ENCODE peak calls at places on chromosomes 1 and 21, in nine cellular contexts. One of them, this sample, is unnamed.

GRCh38 chr21:46549650-46550049 is 55.2 kb downstream of the S100B start:
- DNase-seq in retinal pigment epithelial cell: no peak
- DNase-seq in lower leg skin: no peak
- DNase-seq in cardiac fibroblast: no peak
- DNase-seq in RWPE1: no peak
- DNase-seq in ascending aorta: no peak
- DNase-seq in GM10248: no peak
- DNase-seq in H1: no peak
- DNase-seq in PC-9: no peak
- DNase-seq in this sample: no peak

GRCh38 chr1:234242091-234242490 is 131.2 kb upstream of the COA6 start:
- DNase-seq in cardiac fibroblast: no peak
- DNase-seq in lower leg skin: peak
- DNase-seq in retinal pigment epithelial cell: no peak
- DNase-seq in RWPE1: no peak
- DNase-seq in GM10248: no peak
- DNase-seq in H1: no peak
- DNase-seq in PC-9: no peak
- DNase-seq in ascending aorta: no peak
- DNase-seq in this sample: no peak

GRCh38 chr1:22365331-22366295 is 86.0 kb upstream of the ZBTB40 start:
- DNase-seq in RWPE1: no peak
- DNase-seq in cardiac fibroblast: peak
- DNase-seq in ascending aorta: no peak
- DNase-seq in H1: no peak
- DNase-seq in GM10248: no peak
- DNase-seq in PC-9: no peak
- DNase-seq in lower leg skin: no peak
- DNase-seq in retinal pigment epithelial cell: no peak
- DNase-seq in this sample: no peak

GRCh38 chr1:5419501-5419900 is 572.7 kb downstream of the NPHP4 start:
- DNase-seq in lower leg skin: no peak
- DNase-seq in PC-9: no peak
- DNase-seq in GM10248: no peak
- DNase-seq in RWPE1: no peak
- DNase-seq in H1: no peak
- DNase-seq in retinal pigment epithelial cell: no peak
- DNase-seq in cardiac fibroblast: no peak
- DNase-seq in ascending aorta: no peak
- DNase-seq in this sample: no peak

GRCh38 chr1:47725000-47725731 is 272.0 kb downstream of the TRABD2B start:
- DNase-seq in lower leg skin: peak
- DNase-seq in GM10248: no peak
- DNase-seq in ascending aorta: no peak
- DNase-seq in H1: no peak
- DNase-seq in PC-9: no peak
- DNase-seq in retinal pigment epithelial cell: no peak
- DNase-seq in cardiac fibroblast: no peak
- DNase-seq in RWPE1: no peak
- DNase-seq in this sample: no peak

GRCh38 chr1:4792565-4792964 is 138.2 kb downstream of the AJAP1 start:
- DNase-seq in retinal pigment epithelial cell: no peak
- DNase-seq in RWPE1: no peak
- DNase-seq in H1: no peak
- DNase-seq in ascending aorta: no peak
- DNase-seq in cardiac fibroblast: no peak
- DNase-seq in PC-9: no peak
- DNase-seq in GM10248: no peak
- DNase-seq in lower leg skin: peak
- DNase-seq in this sample: no peak

GRCh38 chr1:6104631-6105030 is 58.9 kb downstream of the KCNAB2 start:
- DNase-seq in GM10248: no peak
- DNase-seq in H1: no peak
- DNase-seq in PC-9: no peak
- DNase-seq in cardiac fibroblast: no peak
- DNase-seq in RWPE1: no peak
- DNase-seq in retinal pigment epithelial cell: no peak
- DNase-seq in lower leg skin: no peak
- DNase-seq in ascending aorta: no peak
- DNase-seq in this sample: no peak

GRCh38 chr1:91803847-91804545 is 82.0 kb downstream of the TGFBR3 start:
- DNase-seq in ascending aorta: no peak
- DNase-seq in H1: no peak
- DNase-seq in cardiac fibroblast: peak
- DNase-seq in GM10248: peak
- DNase-seq in lower leg skin: peak
- DNase-seq in PC-9: peak
- DNase-seq in RWPE1: peak
- DNase-seq in retinal pigment epithelial cell: no peak
- DNase-seq in this sample: no peak

DNA sequence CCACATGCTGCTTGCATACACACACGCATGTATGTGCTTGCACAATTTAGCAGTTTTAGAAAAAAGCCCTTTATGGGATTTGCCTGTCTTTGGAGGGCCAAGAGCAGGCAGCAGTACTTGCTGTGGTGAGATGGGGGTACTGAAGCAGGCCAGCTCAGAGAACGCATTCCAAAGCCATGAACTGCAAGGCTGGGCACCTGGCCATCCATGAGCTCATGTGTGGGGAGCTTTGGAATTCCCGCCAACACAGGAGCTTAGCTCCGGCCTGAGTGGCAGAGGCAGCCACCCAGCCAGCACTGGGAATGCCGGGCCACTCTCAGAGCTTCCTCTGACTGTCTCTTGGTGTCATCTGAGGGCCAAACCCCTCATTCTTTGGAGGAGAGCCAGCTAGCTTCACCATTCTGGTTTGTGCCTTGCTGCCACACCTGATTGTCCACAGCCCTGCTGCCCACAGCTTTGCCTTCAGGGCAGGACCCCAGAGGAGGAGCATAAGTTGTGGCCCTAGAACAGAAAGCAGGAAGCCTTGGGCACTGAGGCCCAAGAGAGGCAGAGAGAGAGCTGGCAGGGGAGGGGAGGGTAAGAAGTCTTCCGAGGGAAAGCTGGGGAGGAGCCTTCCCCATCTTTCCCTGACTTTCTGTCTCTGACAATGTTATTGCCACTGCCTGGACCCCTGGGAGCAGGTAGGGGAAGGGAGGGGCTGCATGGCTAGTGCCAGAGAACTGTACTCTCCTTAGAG is 92.1 kb upstream of the POU3F1 start:
- DNase-seq in PC-9: peak
- DNase-seq in GM10248: peak
- DNase-seq in H1: no peak
- DNase-seq in retinal pigment epithelial cell: peak
- DNase-seq in cardiac fibroblast: peak
- DNase-seq in RWPE1: peak
- DNase-seq in ascending aorta: peak
- DNase-seq in lower leg skin: peak
- DNase-seq in this sample: no peak
- TF ChIP-seq CTCF in PC-9: no peak
- TF ChIP-seq CTCF in GM10248: no peak
- TF ChIP-seq CTCF in H1: no peak
- TF ChIP-seq CTCF in retinal pigment epithelial cell: peak
- TF ChIP-seq CTCF in cardiac fibroblast: peak
- TF ChIP-seq CTCF in RWPE1: peak
- TF ChIP-seq CTCF in ascending aorta: peak
- TF ChIP-seq CTCF in lower leg skin: no peak
- TF ChIP-seq CTCF in this sample: no peak

GRCh38 chr1:175192630-175193338 is at the start of gene KIAA0040:
- DNase-seq in cardiac fibroblast: peak
- DNase-seq in H1: no peak
- DNase-seq in GM10248: peak
- DNase-seq in PC-9: peak
- DNase-seq in retinal pigment epithelial cell: no peak
- DNase-seq in ascending aorta: peak
- DNase-seq in lower leg skin: peak
- DNase-seq in RWPE1: peak
- DNase-seq in this sample: peak
- TF ChIP-seq CTCF in cardiac fibroblast: no peak
- TF ChIP-seq CTCF in H1: no peak
- TF ChIP-seq CTCF in GM10248: peak
- TF ChIP-seq CTCF in PC-9: no peak
- TF ChIP-seq CTCF in retinal pigment epithelial cell: no peak
- TF ChIP-seq CTCF in ascending aorta: peak
- TF ChIP-seq CTCF in lower leg skin: no peak
- TF ChIP-seq CTCF in RWPE1: no peak
- TF ChIP-seq CTCF in this sample: no peak

GRCh38 chr1:86811539-86811938 is 102.4 kb downstream of the SELENOF start:
- DNase-seq in lower leg skin: no peak
- DNase-seq in cardiac fibroblast: no peak
- DNase-seq in GM10248: no peak
- DNase-seq in PC-9: no peak
- DNase-seq in ascending aorta: no peak
- DNase-seq in RWPE1: no peak
- DNase-seq in H1: peak
- DNase-seq in retinal pigment epithelial cell: no peak
- DNase-seq in this sample: no peak
- TF ChIP-seq CTCF in lower leg skin: no peak
- TF ChIP-seq CTCF in cardiac fibroblast: no peak
- TF ChIP-seq CTCF in GM10248: no peak
- TF ChIP-seq CTCF in PC-9: no peak
- TF ChIP-seq CTCF in ascending aorta: no peak
- TF ChIP-seq CTCF in RWPE1: no peak
- TF ChIP-seq CTCF in H1: peak
- TF ChIP-seq CTCF in retinal pigment epithelial cell: peak
- TF ChIP-seq CTCF in this sample: no peak

DNA sequence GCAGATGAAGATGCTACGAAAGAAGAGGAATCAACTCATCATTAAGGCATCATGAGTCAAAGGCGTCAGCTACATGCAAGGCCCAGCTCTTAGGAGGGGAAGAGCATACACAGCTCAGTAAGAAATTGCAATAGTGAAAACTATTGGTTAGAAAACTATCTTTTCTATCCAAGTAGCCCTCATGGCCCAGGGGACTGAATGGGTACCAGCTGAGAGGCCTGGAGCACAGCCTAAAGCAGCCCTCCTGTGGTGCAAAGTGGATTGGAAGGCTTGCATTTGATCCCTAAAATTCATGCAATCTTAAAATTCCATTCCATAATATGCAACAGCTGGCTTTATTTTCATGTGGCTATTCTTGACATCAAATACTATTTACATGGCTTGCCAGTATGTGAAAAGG is 251.8 kb upstream of the USP24 start:
- DNase-seq in PC-9: no peak
- DNase-seq in lower leg skin: no peak
- DNase-seq in GM10248: no peak
- DNase-seq in retinal pigment epithelial cell: no peak
- DNase-seq in RWPE1: no peak
- DNase-seq in ascending aorta: no peak
- DNase-seq in H1: no peak
- DNase-seq in cardiac fibroblast: no peak
- DNase-seq in this sample: no peak
- TF ChIP-seq CTCF in PC-9: no peak
- TF ChIP-seq CTCF in lower leg skin: no peak
- TF ChIP-seq CTCF in GM10248: no peak
- TF ChIP-seq CTCF in retinal pigment epithelial cell: no peak
- TF ChIP-seq CTCF in RWPE1: no peak
- TF ChIP-seq CTCF in ascending aorta: no peak
- TF ChIP-seq CTCF in H1: no peak
- TF ChIP-seq CTCF in cardiac fibroblast: no peak
- TF ChIP-seq CTCF in this sample: no peak

GRCh38 chr1:52028328-52028727 is 5.3 kb downstream of the KTI12 start:
- DNase-seq in cardiac fibroblast: no peak
- DNase-seq in GM10248: no peak
- DNase-seq in RWPE1: no peak
- DNase-seq in PC-9: no peak
- DNase-seq in retinal pigment epithelial cell: no peak
- DNase-seq in ascending aorta: no peak
- DNase-seq in lower leg skin: no peak
- DNase-seq in H1: no peak
- DNase-seq in this sample: no peak
- TF ChIP-seq CTCF in cardiac fibroblast: no peak
- TF ChIP-seq CTCF in GM10248: no peak
- TF ChIP-seq CTCF in RWPE1: no peak
- TF ChIP-seq CTCF in PC-9: no peak
- TF ChIP-seq CTCF in retinal pigment epithelial cell: no peak
- TF ChIP-seq CTCF in ascending aorta: no peak
- TF ChIP-seq CTCF in lower leg skin: no peak
- TF ChIP-seq CTCF in H1: no peak
- TF ChIP-seq CTCF in this sample: no peak